ENCODE peak calls at places on chromosomes 4 and X, in seven cellular contexts. B is brain microvascular endothelial cell; O is uterus; U is CD8-positive, alpha-beta T cell; W is gastrocnemius medialis; C is lower lobe of right lung; N is SK-N-SH. Q is an unnamed sample.
A peak's percentile ranks its signal among the peaks of the same experiment; 100 is the strongest.

GRCh38 chrX:132022115-132022862 is 813 bp upstream of the STK26 start:
- DNase-seq in B (no peak), U (no peak), N (peak; percentile 19), C (no peak), O (no peak), W (no peak), Q (no peak)

GRCh38 chrX:68848189-68848940 is 19.5 kb downstream of the EFNB1 start:
- DNase-seq in N (no peak), O (no peak), W (no peak), B (no peak), U (no peak), C (no peak), Q (no peak)

GRCh38 chr4:125664091-125664767 is 349.5 kb downstream of the FAT4 start:
- DNase-seq in U (no peak), B (peak; percentile 68), O (no peak), N (no peak), W (no peak), C (no peak), Q (no peak)

GRCh38 chr4:6942238-6942800 is 32.7 kb downstream of the TBC1D14 start:
- DNase-seq in U (peak; percentile 35), N (no peak), C (no peak), W (no peak), O (peak; percentile 37), B (peak; percentile 88), Q (no peak)

GRCh38 chr4:147927377-147928137 is 195.7 kb downstream of the ARHGAP10 start:
- DNase-seq in C (no peak), U (no peak), N (no peak), B (peak; percentile 63), O (no peak), W (peak; percentile 52), Q (no peak)

GRCh38 chr4:15912236-15912635 is 26.3 kb downstream of the FGFBP1 start:
- DNase-seq in B (peak; percentile 52), C (no peak), U (no peak), O (no peak), N (no peak), W (no peak), Q (no peak)

GRCh38 chr4:142160509-142160908 is 524.1 kb downstream of the IL15 start:
- DNase-seq in B (no peak), U (no peak), C (no peak), O (no peak), N (no peak), W (no peak), Q (no peak)

GRCh38 chr4:40369437-40370278 is 34.5 kb downstream of the CHRNA9 start:
- DNase-seq in N (no peak), C (no peak), W (no peak), B (no peak), O (no peak), U (no peak), Q (no peak)

GRCh38 chr4:2073808-2074481 is 14.8 kb downstream of the NAT8L start:
- DNase-seq in O (no peak), B (no peak), N (peak; percentile 38), W (no peak), C (no peak), U (no peak), Q (no peak)

GRCh38 chr4:68904786-68905185 is 46.8 kb downstream of the UGT2A3 start:
- DNase-seq in U (no peak), B (no peak), O (no peak), W (no peak), C (no peak), N (no peak), Q (no peak)

GRCh38 chr4:140952709-140953108 is 180.6 kb downstream of the RNF150 start:
- DNase-seq in U (no peak), N (no peak), W (no peak), O (no peak), B (peak; percentile 41), C (no peak), Q (no peak)

GRCh38 chr4:185716008-185716976 is 95.7 kb downstream of the SORBS2 start:
- DNase-seq in B (no peak), W (no peak), U (no peak), O (no peak), C (peak; percentile 60), N (peak; percentile 40), Q (no peak)

GRCh38 chr4:10115657-10116624 is 658 bp downstream of the WDR1 start:
- DNase-seq in B (no peak), W (peak; percentile 58), O (peak; percentile 56), N (peak; percentile 74), U (peak; percentile 69), C (peak; percentile 81), Q (no peak)

GRCh38 chrX:108309144-108309543 is 129.1 kb downstream of the COL4A6 start:
- DNase-seq in N (no peak), U (no peak), W (no peak), B (peak; percentile 89), O (no peak), C (no peak), Q (no peak)

GRCh38 chr4:91116861-91117260 is 989.7 kb downstream of the CCSER1 start:
- DNase-seq in U (no peak), O (no peak), B (no peak), C (no peak), N (peak; percentile 15), W (no peak), Q (no peak)

GRCh38 chr4:111961806-111962205 is 183.4 kb upstream of the FAM241A start:
- DNase-seq in N (no peak), U (no peak), C (no peak), O (no peak), B (no peak), W (no peak), Q (no peak)

GRCh38 chr4:143618811-143619210 is 81.7 kb downstream of the FREM3 start:
- DNase-seq in W (no peak), C (no peak), N (no peak), U (no peak), B (no peak), O (no peak), Q (no peak)

GRCh38 chrX:100864967-100865366 is 9.2 kb downstream of the NOX1 start:
- DNase-seq in N (no peak), B (peak; percentile 38), C (no peak), O (no peak), W (no peak), U (no peak), Q (no peak)

GRCh38 chr4:1193206-1194027 is 21.0 kb upstream of the SPON2 start:
- DNase-seq in W (peak; percentile 23), N (peak; percentile 52), B (no peak), O (peak; percentile 35), U (no peak), C (no peak), Q (no peak)

GRCh38 chr4:5043579-5043978 is 7.7 kb upstream of the STK32B start:
- DNase-seq in W (no peak), N (no peak), B (no peak), C (no peak), U (no peak), O (no peak), Q (no peak)

GRCh38 chr4:80305466-80305865 is 30.1 kb upstream of the CFAP299 start:
- DNase-seq in U (no peak), C (no peak), O (no peak), N (no peak), B (peak; percentile 45), W (no peak), Q (no peak)

GRCh38 chrX:89053223-89053622 is 306.2 kb downstream of the CPXCR1 start:
- DNase-seq in U (no peak), C (no peak), N (no peak), W (no peak), B (no peak), O (no peak), Q (no peak)

GRCh38 chr4:155544547-155544946 is 122.1 kb upstream of the GUCY1A1 start:
- DNase-seq in O (no peak), B (no peak), C (no peak), U (no peak), W (peak; percentile 51), N (no peak), Q (no peak)

GRCh38 chrX:63282828-63283227 is 68.3 kb downstream of the SPIN4 start:
- DNase-seq in C (no peak), N (no peak), U (no peak), O (no peak), B (no peak), W (no peak), Q (no peak)
- H3K27ac ChIP-seq in C (peak overlapping the region; percentile 46), N (no peak overlapping the region), U (no peak overlapping the region), O (no peak overlapping the region), B (no peak overlapping the region), W (no peak overlapping the region), Q (no peak overlapping the region)

GRCh38 chr4:42566835-42567234 is 90.1 kb downstream of the ATP8A1 start:
- DNase-seq in N (no peak), W (no peak), C (no peak), B (no peak), O (no peak), U (no peak), Q (no peak)

GRCh38 chr4:42574873-42575272 is 82.0 kb downstream of the ATP8A1 start:
- DNase-seq in U (no peak), O (no peak), W (no peak), N (no peak), C (no peak), B (no peak), Q (no peak)

GRCh38 chr4:42573249-42573648 is 83.7 kb downstream of the ATP8A1 start:
- DNase-seq in C (no peak), N (no peak), U (no peak), O (no peak), W (no peak), B (no peak), Q (no peak)

GRCh38 chr4:42568610-42569207 is 88.2 kb downstream of the ATP8A1 start:
- DNase-seq in W (peak; percentile 51), O (peak; percentile 37), C (no peak), B (peak; percentile 69), N (peak; percentile 64), U (peak; percentile 46), Q (no peak)

DNA sequence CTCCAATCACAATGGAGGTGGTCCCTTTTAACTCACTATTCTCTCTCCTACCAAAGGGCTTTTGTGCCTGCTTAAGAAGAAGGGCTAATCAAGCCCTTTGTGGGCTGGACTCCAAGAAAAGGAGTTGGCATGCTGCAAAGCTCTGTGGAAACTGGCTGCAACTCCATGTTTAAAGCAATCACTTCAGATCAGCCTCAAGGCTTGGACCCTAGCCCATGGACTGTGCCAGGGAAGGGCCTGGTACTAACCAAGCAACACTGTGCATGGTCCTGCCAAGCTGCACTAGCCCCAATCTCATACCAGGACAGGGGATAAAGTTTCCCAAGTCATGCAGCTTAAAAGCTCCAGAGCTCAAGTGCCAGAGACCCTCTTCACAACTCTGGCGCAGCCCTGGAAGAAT is 86.7 kb downstream of the ATP8A1 start:
- DNase-seq in W (peak; percentile 78), C (peak; percentile 66), N (no peak), U (no peak), O (no peak), B (no peak), Q (no peak)
- H3K27ac ChIP-seq in W (peak overlapping the region; percentile 65), C (no peak overlapping the region), N (no peak overlapping the region), U (no peak overlapping the region), O (no peak overlapping the region), B (no peak overlapping the region), Q (no peak overlapping the region)

GRCh38 chrX:41339148-41339547 is 5.2 kb downstream of the DDX3X start:
- DNase-seq in B (no peak), N (no peak), U (no peak), C (no peak), O (no peak), W (no peak), Q (no peak)
- H3K27ac ChIP-seq in B (no peak overlapping the region), N (no peak overlapping the region), U (no peak overlapping the region), C (no peak overlapping the region), O (no peak overlapping the region), W (peak overlapping the region; percentile 93), Q (no peak overlapping the region)

GRCh38 chrX:85499400-85499799 is 119.9 kb upstream of the POF1B start:
- DNase-seq in N (no peak), U (no peak), B (no peak), C (no peak), O (no peak), W (no peak), Q (no peak)
- H3K27ac ChIP-seq in N (no peak overlapping the region), U (no peak overlapping the region), B (no peak overlapping the region), C (no peak overlapping the region), O (no peak overlapping the region), W (no peak overlapping the region), Q (no peak overlapping the region)